ENCODE peak calls at places on chromosome 9, in nine cellular contexts. L is spleen, C is endothelial cell, M is endodermal cell, U is Panc1, S is kidney epithelial cell, A is RWPE1, Q is mucosa of descending colon, T is dorsolateral prefrontal cortex. X is an unnamed sample.
A peak's percentile ranks its signal among the peaks of the same experiment; 100 is the strongest.

GRCh38 chr9:34896112-34896511 is 62.0 kb upstream of the PHF24 start:
- DNase-seq in L (no peak), A (no peak), Q (no peak), C (no peak), S (no peak), M (no peak), T (no peak), U (no peak), X (no peak)

GRCh38 chr9:20594521-20594920 is 27.8 kb downstream of the MLLT3 start:
- DNase-seq in L (no peak), A (no peak), C (no peak), Q (no peak), T (no peak), S (no peak), M (no peak), U (no peak), X (no peak)

GRCh38 chr9:79575560-79575959 is 3.8 kb downstream of the TLE4 start:
- DNase-seq in S (no peak), U (no peak), M (no peak), A (no peak), Q (no peak), L (no peak), T (no peak), C (no peak), X (no peak)

GRCh38 chr9:87592554-87593394 is 95.1 kb downstream of the DAPK1 start:
- DNase-seq in Q (no peak), L (no peak), A (no peak), T (no peak), U (no peak), M (no peak), C (no peak), S (peak; percentile 28), X (no peak)

GRCh38 chr9:74681901-74682300 is 184.8 kb downstream of the RORB start:
- DNase-seq in M (no peak), L (no peak), T (no peak), U (no peak), A (no peak), Q (no peak), C (no peak), S (no peak), X (no peak)

GRCh38 chr9:35972093-35972492 is 14.1 kb upstream of the OR2S2 start:
- DNase-seq in M (peak; percentile 88), A (no peak), U (no peak), L (no peak), C (peak; percentile 39), T (no peak), S (no peak), Q (no peak), X (no peak)

GRCh38 chr9:131738838-131739191 is 1.1 kb downstream of the RAPGEF1 start:
- DNase-seq in Q (peak; percentile 65), C (no peak), L (no peak), S (no peak), A (peak; percentile 70), T (no peak), U (no peak), M (no peak), X (no peak)

GRCh38 chr9:111036068-111036789 is 2.0 kb downstream of the LPAR1 start:
- DNase-seq in C (peak; percentile 70), T (no peak), M (peak; percentile 93), Q (peak; percentile 84), S (no peak), L (peak; percentile 80), U (no peak), A (peak; percentile 69), X (no peak)

GRCh38 chr9:98135558-98135934 is 16.5 kb upstream of the TRIM14 start:
- DNase-seq in C (no peak), M (peak; percentile 13), T (no peak), A (no peak), U (no peak), S (no peak), Q (no peak), L (no peak), X (no peak)

GRCh38 chr9:127912882-127913281 is 4.0 kb downstream of the ST6GALNAC4 start:
- DNase-seq in S (no peak), Q (peak; percentile 81), C (no peak), M (no peak), U (no peak), A (no peak), T (no peak), L (no peak), X (no peak)

GRCh38 chr9:16364347-16364746 is 506.1 kb downstream of the BNC2 start:
- DNase-seq in C (no peak), A (no peak), S (no peak), M (no peak), U (no peak), Q (no peak), L (no peak), T (no peak), X (no peak)

GRCh38 chr9:79473704-79474103 is 98.1 kb upstream of the TLE4 start:
- DNase-seq in L (no peak), A (no peak), C (no peak), M (no peak), S (no peak), Q (no peak), T (no peak), U (no peak), X (no peak)

GRCh38 chr9:108830292-108830691 is 25.5 kb downstream of the ACTL7B start:
- DNase-seq in T (no peak), S (no peak), A (peak; percentile 57), C (no peak), Q (no peak), M (no peak), L (no peak), U (no peak), X (no peak)

GRCh38 chr9:114499528-114499927 is 5.7 kb downstream of the WHRN start:
- DNase-seq in C (no peak), A (no peak), L (no peak), S (no peak), M (no peak), U (no peak), Q (no peak), T (no peak), X (no peak)

GRCh38 chr9:114156658-114157421 is 1.5 kb downstream of the COL27A1 start:
- DNase-seq in L (no peak), U (no peak), Q (peak; percentile 47), C (peak; percentile 46), T (peak; percentile 72), A (peak; percentile 56), S (no peak), M (peak; percentile 81), X (no peak)

GRCh38 chr9:94805585-94805984 is 79.1 kb downstream of the AOPEP start:
- DNase-seq in Q (no peak), A (peak; percentile 99), M (no peak), T (no peak), S (no peak), U (peak; percentile 75), L (no peak), C (no peak), X (no peak)

GRCh38 chr9:93011114-93011513 is 47.4 kb upstream of the SUSD3 start:
- DNase-seq in C (no peak), T (no peak), S (no peak), M (no peak), L (no peak), U (no peak), A (no peak), Q (no peak), X (no peak)
- TF ChIP-seq CTCF in C (no peak), T (no peak), S (no peak), M (no peak), L (no peak), U (no peak), A (no peak), Q (no peak), X (no peak)

DNA sequence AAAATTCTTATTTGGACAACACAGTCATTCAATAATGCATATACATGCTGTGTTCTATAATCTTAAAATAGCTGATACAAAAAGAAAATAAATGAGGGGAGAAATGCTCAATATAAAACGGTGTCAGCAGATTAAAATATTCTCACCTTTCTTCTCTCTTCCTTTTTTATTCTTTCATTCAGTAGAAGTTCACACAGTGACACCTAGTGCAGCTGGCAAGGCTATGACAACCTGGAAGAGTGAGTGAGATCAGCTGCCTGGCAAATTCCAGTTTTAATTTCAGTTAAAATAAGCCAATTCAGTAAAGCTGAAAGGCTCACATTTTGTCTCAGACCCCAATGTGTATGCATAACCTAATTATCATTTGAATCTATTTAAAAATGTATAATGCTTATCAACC is 150.3 kb downstream of the RASEF start:
- DNase-seq in T (no peak), A (peak; percentile 9), Q (no peak), L (no peak), M (no peak), S (no peak), C (no peak), U (no peak), X (no peak)
- TF ChIP-seq CTCF in T (no peak), A (peak; percentile 9), Q (no peak), L (no peak), M (peak; percentile 74), S (peak; percentile 59), C (no peak), U (peak; percentile 19), X (no peak)

DNA sequence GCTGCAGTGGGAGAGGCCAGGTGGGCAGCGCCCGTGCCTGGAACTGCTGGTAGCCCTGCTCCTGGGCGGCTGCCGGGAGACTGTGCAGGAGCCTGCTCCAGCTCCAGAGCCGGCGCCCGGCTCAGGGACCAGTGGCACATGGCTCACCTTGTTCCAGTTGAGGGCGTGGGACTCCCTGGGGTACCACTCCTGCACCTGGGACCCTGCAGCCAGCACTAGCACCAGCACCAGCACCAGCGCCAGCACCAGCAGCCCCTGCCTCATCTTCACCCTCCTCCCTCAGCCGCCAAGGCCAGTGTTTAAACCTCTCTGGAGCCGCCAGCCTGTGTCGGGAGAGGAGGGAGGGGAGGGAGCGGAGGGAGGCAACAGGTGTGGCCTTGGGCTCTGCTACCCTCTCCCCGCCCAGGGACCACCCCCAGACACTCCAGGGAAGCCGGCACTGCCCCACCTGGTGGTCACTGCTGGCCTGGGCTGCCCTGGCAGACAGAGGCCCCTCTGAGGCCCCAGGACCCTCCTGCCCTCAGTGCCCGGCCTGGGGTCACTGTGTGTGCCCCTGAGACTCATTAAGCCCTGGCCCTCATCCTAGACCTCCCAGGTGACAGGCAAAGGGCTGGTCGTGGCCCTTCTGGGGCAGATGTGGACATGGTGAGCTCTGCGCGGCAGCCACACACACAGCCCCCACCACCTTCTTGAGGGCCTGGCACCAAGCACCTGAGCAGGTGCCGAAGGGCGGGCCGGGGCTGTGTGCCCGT is at the start of gene LCN10:
- DNase-seq in A (no peak), M (peak; percentile 91), Q (peak; percentile 32), L (no peak), C (peak; percentile 51), T (no peak), U (no peak), S (no peak), X (no peak)
- TF ChIP-seq CTCF in A (peak; percentile 64), M (peak; percentile 87), Q (no peak), L (peak; percentile 19), C (no peak), T (no peak), U (peak; percentile 41), S (peak; percentile 59), X (peak; percentile 34)

DNA sequence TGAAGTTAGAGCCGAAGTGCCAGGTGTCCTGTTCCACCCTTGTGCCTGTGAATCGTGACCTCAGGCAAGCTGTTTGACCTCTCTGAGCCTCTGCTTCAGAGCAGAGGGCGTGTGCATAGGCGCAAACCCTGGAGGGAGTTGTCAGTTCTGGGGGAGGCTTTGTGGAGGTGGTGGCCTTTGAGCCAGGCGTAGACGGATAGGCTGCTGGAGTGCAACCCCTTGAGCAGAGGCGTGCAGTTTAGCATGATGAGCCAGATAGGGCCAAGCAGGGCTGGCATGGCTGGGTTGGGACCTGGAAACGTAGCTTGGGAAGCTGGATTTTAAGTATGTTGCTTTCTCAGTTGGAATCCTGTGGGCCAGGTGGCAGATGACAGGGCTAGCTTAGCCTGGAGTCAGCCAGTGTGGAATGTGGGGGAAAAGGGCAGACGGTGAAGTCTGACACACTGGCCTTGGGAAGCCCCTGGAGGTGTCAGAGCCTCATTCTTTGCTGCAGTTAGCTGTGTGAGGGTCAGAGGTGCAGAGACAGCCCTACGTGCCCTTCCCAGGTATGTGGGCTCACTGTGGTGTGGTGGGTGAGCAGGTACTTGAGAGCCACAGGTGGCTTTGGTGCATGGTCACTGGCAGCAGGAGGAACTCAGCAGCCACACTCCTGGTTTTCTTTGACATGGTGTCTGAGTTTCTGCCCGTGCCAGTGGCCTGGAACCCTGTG is 93.4 kb downstream of the DAB2IP start:
- DNase-seq in M (peak; percentile 78), Q (no peak), S (peak; percentile 42), U (no peak), C (no peak), A (no peak), T (no peak), L (no peak), X (no peak)
- TF ChIP-seq CTCF in M (peak; percentile 9), Q (no peak), S (no peak), U (no peak), C (no peak), A (no peak), T (no peak), L (no peak), X (no peak)

X was measured in GM20000.